ENCODE peak calls at places on chromosomes 3 and 15, in seven cellular contexts. One of them, this sample, is unnamed.

GRCh38 chr3:40120816-40121215 is 188.7 kb upstream of the EIF1B start:
- DNase-seq in NCI-H2171 treated with DMSO at 0.1 percent for 48 hours: peak
- DNase-seq in HEK293T: no peak
- DNase-seq in stimulated activated CD8-positive, alpha-beta memory T cell treated with anti-CD3 and anti-CD28 coated beads, Interleukin-4, amount 100 ng/mL, for 1 hour: no peak
- DNase-seq in A549: no peak
- DNase-seq in Calu3: peak
- DNase-seq in WTC11: no peak
- DNase-seq in this sample: no peak

GRCh38 chr3:16419640-16420039 is 93.9 kb downstream of the RFTN1 start:
- DNase-seq in WTC11: no peak
- DNase-seq in HEK293T: no peak
- DNase-seq in A549: no peak
- DNase-seq in Calu3: no peak
- DNase-seq in NCI-H2171 treated with DMSO at 0.1 percent for 48 hours: no peak
- DNase-seq in stimulated activated CD8-positive, alpha-beta memory T cell treated with anti-CD3 and anti-CD28 coated beads, Interleukin-4, amount 100 ng/mL, for 1 hour: no peak
- DNase-seq in this sample: no peak

GRCh38 chr3:10283638-10284037 is 9.1 kb downstream of the GHRL start:
- DNase-seq in Calu3: no peak
- DNase-seq in HEK293T: no peak
- DNase-seq in NCI-H2171 treated with DMSO at 0.1 percent for 48 hours: peak
- DNase-seq in WTC11: no peak
- DNase-seq in A549: no peak
- DNase-seq in stimulated activated CD8-positive, alpha-beta memory T cell treated with anti-CD3 and anti-CD28 coated beads, Interleukin-4, amount 100 ng/mL, for 1 hour: no peak
- DNase-seq in this sample: no peak

GRCh38 chr3:106276755-106277612 is 408.2 kb upstream of the CBLB start:
- DNase-seq in stimulated activated CD8-positive, alpha-beta memory T cell treated with anti-CD3 and anti-CD28 coated beads, Interleukin-4, amount 100 ng/mL, for 1 hour: no peak
- DNase-seq in HEK293T: no peak
- DNase-seq in WTC11: no peak
- DNase-seq in NCI-H2171 treated with DMSO at 0.1 percent for 48 hours: no peak
- DNase-seq in A549: no peak
- DNase-seq in Calu3: no peak
- DNase-seq in this sample: no peak

GRCh38 chr15:53522878-53523455 is 236.5 kb downstream of the WDR72 start:
- DNase-seq in Calu3: no peak
- DNase-seq in NCI-H2171 treated with DMSO at 0.1 percent for 48 hours: peak
- DNase-seq in HEK293T: no peak
- DNase-seq in stimulated activated CD8-positive, alpha-beta memory T cell treated with anti-CD3 and anti-CD28 coated beads, Interleukin-4, amount 100 ng/mL, for 1 hour: no peak
- DNase-seq in WTC11: no peak
- DNase-seq in A549: no peak
- DNase-seq in this sample: no peak

GRCh38 chr3:159637895-159638542 is 350.6 kb upstream of the IL12A start:
- DNase-seq in NCI-H2171 treated with DMSO at 0.1 percent for 48 hours: peak
- DNase-seq in HEK293T: no peak
- DNase-seq in A549: no peak
- DNase-seq in WTC11: no peak
- DNase-seq in stimulated activated CD8-positive, alpha-beta memory T cell treated with anti-CD3 and anti-CD28 coated beads, Interleukin-4, amount 100 ng/mL, for 1 hour: no peak
- DNase-seq in Calu3: peak
- DNase-seq in this sample: no peak

GRCh38 chr3:37671926-37672325 is 189.8 kb upstream of the CTDSPL start:
- DNase-seq in HEK293T: no peak
- DNase-seq in stimulated activated CD8-positive, alpha-beta memory T cell treated with anti-CD3 and anti-CD28 coated beads, Interleukin-4, amount 100 ng/mL, for 1 hour: no peak
- DNase-seq in A549: no peak
- DNase-seq in WTC11: no peak
- DNase-seq in Calu3: no peak
- DNase-seq in NCI-H2171 treated with DMSO at 0.1 percent for 48 hours: no peak
- DNase-seq in this sample: no peak

GRCh38 chr3:120642368-120642948 is 39.6 kb downstream of the HGD start:
- DNase-seq in HEK293T: no peak
- DNase-seq in stimulated activated CD8-positive, alpha-beta memory T cell treated with anti-CD3 and anti-CD28 coated beads, Interleukin-4, amount 100 ng/mL, for 1 hour: no peak
- DNase-seq in A549: no peak
- DNase-seq in NCI-H2171 treated with DMSO at 0.1 percent for 48 hours: no peak
- DNase-seq in Calu3: no peak
- DNase-seq in WTC11: no peak
- DNase-seq in this sample: no peak

GRCh38 chr3:125062904-125063618 is 7.3 kb upstream of the HEG1 start:
- DNase-seq in stimulated activated CD8-positive, alpha-beta memory T cell treated with anti-CD3 and anti-CD28 coated beads, Interleukin-4, amount 100 ng/mL, for 1 hour: no peak
- DNase-seq in NCI-H2171 treated with DMSO at 0.1 percent for 48 hours: no peak
- DNase-seq in Calu3: peak
- DNase-seq in WTC11: no peak
- DNase-seq in A549: peak
- DNase-seq in HEK293T: no peak
- DNase-seq in this sample: no peak

GRCh38 chr15:78341057-78341763 is 1.1 kb downstream of the CRABP1 start:
- DNase-seq in Calu3: peak
- DNase-seq in A549: no peak
- DNase-seq in stimulated activated CD8-positive, alpha-beta memory T cell treated with anti-CD3 and anti-CD28 coated beads, Interleukin-4, amount 100 ng/mL, for 1 hour: no peak
- DNase-seq in HEK293T: no peak
- DNase-seq in NCI-H2171 treated with DMSO at 0.1 percent for 48 hours: peak
- DNase-seq in WTC11: peak
- DNase-seq in this sample: no peak

GRCh38 chr15:96285306-96285705 is 45.2 kb upstream of the NR2F2 start:
- DNase-seq in stimulated activated CD8-positive, alpha-beta memory T cell treated with anti-CD3 and anti-CD28 coated beads, Interleukin-4, amount 100 ng/mL, for 1 hour: no peak
- DNase-seq in A549: no peak
- DNase-seq in WTC11: no peak
- DNase-seq in NCI-H2171 treated with DMSO at 0.1 percent for 48 hours: no peak
- DNase-seq in HEK293T: no peak
- DNase-seq in Calu3: no peak
- DNase-seq in this sample: no peak

GRCh38 chr3:32569540-32570425 is 875 bp downstream of the DYNC1LI1 start:
- DNase-seq in HEK293T: peak
- DNase-seq in NCI-H2171 treated with DMSO at 0.1 percent for 48 hours: peak
- DNase-seq in Calu3: peak
- DNase-seq in A549: peak
- DNase-seq in WTC11: peak
- DNase-seq in stimulated activated CD8-positive, alpha-beta memory T cell treated with anti-CD3 and anti-CD28 coated beads, Interleukin-4, amount 100 ng/mL, for 1 hour: peak
- DNase-seq in this sample: peak

GRCh38 chr3:65318231-65318630 is 630.4 kb upstream of the ADAMTS9 start:
- DNase-seq in A549: no peak
- DNase-seq in NCI-H2171 treated with DMSO at 0.1 percent for 48 hours: no peak
- DNase-seq in stimulated activated CD8-positive, alpha-beta memory T cell treated with anti-CD3 and anti-CD28 coated beads, Interleukin-4, amount 100 ng/mL, for 1 hour: no peak
- DNase-seq in HEK293T: no peak
- DNase-seq in WTC11: no peak
- DNase-seq in Calu3: no peak
- DNase-seq in this sample: no peak

GRCh38 chr15:39587910-39588530 is 7.1 kb downstream of the THBS1 start:
- DNase-seq in WTC11: no peak
- DNase-seq in Calu3: no peak
- DNase-seq in HEK293T: no peak
- DNase-seq in A549: no peak
- DNase-seq in NCI-H2171 treated with DMSO at 0.1 percent for 48 hours: no peak
- DNase-seq in stimulated activated CD8-positive, alpha-beta memory T cell treated with anti-CD3 and anti-CD28 coated beads, Interleukin-4, amount 100 ng/mL, for 1 hour: no peak
- DNase-seq in this sample: no peak

GRCh38 chr3:8186213-8186612 is 315.4 kb upstream of the LMCD1 start:
- DNase-seq in WTC11: no peak
- DNase-seq in NCI-H2171 treated with DMSO at 0.1 percent for 48 hours: no peak
- DNase-seq in stimulated activated CD8-positive, alpha-beta memory T cell treated with anti-CD3 and anti-CD28 coated beads, Interleukin-4, amount 100 ng/mL, for 1 hour: no peak
- DNase-seq in A549: no peak
- DNase-seq in Calu3: no peak
- DNase-seq in HEK293T: no peak
- DNase-seq in this sample: no peak

GRCh38 chr15:31016446-31016915 is 25.1 kb upstream of the MTMR10 start:
- DNase-seq in NCI-H2171 treated with DMSO at 0.1 percent for 48 hours: no peak
- DNase-seq in WTC11: no peak
- DNase-seq in stimulated activated CD8-positive, alpha-beta memory T cell treated with anti-CD3 and anti-CD28 coated beads, Interleukin-4, amount 100 ng/mL, for 1 hour: no peak
- DNase-seq in Calu3: no peak
- DNase-seq in HEK293T: no peak
- DNase-seq in A549: no peak
- DNase-seq in this sample: no peak

GRCh38 chr15:85742186-85742751 is 52.5 kb downstream of the KLHL25 start:
- DNase-seq in stimulated activated CD8-positive, alpha-beta memory T cell treated with anti-CD3 and anti-CD28 coated beads, Interleukin-4, amount 100 ng/mL, for 1 hour: no peak
- DNase-seq in Calu3: no peak
- DNase-seq in NCI-H2171 treated with DMSO at 0.1 percent for 48 hours: peak
- DNase-seq in WTC11: no peak
- DNase-seq in HEK293T: no peak
- DNase-seq in A549: no peak
- DNase-seq in this sample: no peak

GRCh38 chr3:28746990-28747389 is 398.4 kb upstream of the AZI2 start:
- DNase-seq in HEK293T: no peak
- DNase-seq in stimulated activated CD8-positive, alpha-beta memory T cell treated with anti-CD3 and anti-CD28 coated beads, Interleukin-4, amount 100 ng/mL, for 1 hour: no peak
- DNase-seq in WTC11: no peak
- DNase-seq in Calu3: no peak
- DNase-seq in NCI-H2171 treated with DMSO at 0.1 percent for 48 hours: no peak
- DNase-seq in A549: no peak
- DNase-seq in this sample: no peak

GRCh38 chr3:111252795-111253194 is 181.2 kb downstream of the NECTIN3 start:
- DNase-seq in A549: no peak
- DNase-seq in stimulated activated CD8-positive, alpha-beta memory T cell treated with anti-CD3 and anti-CD28 coated beads, Interleukin-4, amount 100 ng/mL, for 1 hour: no peak
- DNase-seq in Calu3: peak
- DNase-seq in WTC11: no peak
- DNase-seq in HEK293T: peak
- DNase-seq in NCI-H2171 treated with DMSO at 0.1 percent for 48 hours: no peak
- DNase-seq in this sample: no peak

GRCh38 chr15:31269961-31270575 is 56.6 kb upstream of the KLF13 start:
- DNase-seq in stimulated activated CD8-positive, alpha-beta memory T cell treated with anti-CD3 and anti-CD28 coated beads, Interleukin-4, amount 100 ng/mL, for 1 hour: no peak
- DNase-seq in HEK293T: no peak
- DNase-seq in A549: no peak
- DNase-seq in NCI-H2171 treated with DMSO at 0.1 percent for 48 hours: no peak
- DNase-seq in WTC11: no peak
- DNase-seq in Calu3: no peak
- DNase-seq in this sample: peak

This sample was measured in tibial artery.